ENCODE peak calls at places on chromosomes 3 and 15, in five cellular contexts. W, L, G, O and K are unnamed samples.
A peak's percentile ranks its signal among the peaks of the same experiment; 100 is the strongest.

GRCh38 chr15:22265056-22265945 is 185.0 kb downstream of the OR4M2 start:
- DNase-seq in W (no peak), O (no peak), L (no peak), G (no peak), K (no peak)

GRCh38 chr15:66698318-66698961 is 3.6 kb upstream of the SMAD6 start:
- DNase-seq in L (no peak), W (peak; percentile 91), G (no peak), O (peak; percentile 57), K (no peak)

GRCh38 chr3:122186372-122186771 is 2.9 kb downstream of the CASR start:
- DNase-seq in G (no peak), L (no peak), O (no peak), W (peak; percentile 47), K (no peak)

GRCh38 chr15:66707310-66708160 is 5.5 kb downstream of the SMAD6 start:
- DNase-seq in L (no peak), W (peak; percentile 95), O (no peak), G (no peak), K (no peak)

GRCh38 chr3:43327184-43327950 is 41.0 kb downstream of the SNRK start:
- DNase-seq in G (no peak), O (no peak), L (no peak), W (no peak), K (no peak)

GRCh38 chr3:48400824-48401433 is 28.9 kb downstream of the FBXW12 start:
- DNase-seq in O (peak; percentile 48), L (peak; percentile 20), W (peak; percentile 61), G (no peak), K (peak; percentile 21)

GRCh38 chr15:98713585-98714001 is 65.3 kb downstream of the IGF1R start:
- DNase-seq in W (no peak), L (no peak), G (no peak), O (no peak), K (no peak)

GRCh38 chr3:129535075-129535474 is 6.6 kb downstream of the RHO start:
- DNase-seq in L (no peak), O (no peak), G (no peak), W (no peak), K (no peak)

GRCh38 chr3:134754768-134755559 is 40.1 kb upstream of the EPHB1 start:
- DNase-seq in L (no peak), O (peak; percentile 28), W (peak; percentile 0), G (no peak), K (peak; percentile 6)

GRCh38 chr15:72397780-72398179 is 325 bp upstream of the TMEM202 start:
- DNase-seq in G (no peak), L (no peak), W (no peak), O (no peak), K (no peak)